ENCODE peak calls at places on chromosomes 5 and 9, in nine cellular contexts. M is LNCaP clone FGC, W is mucosa of descending colon, T is MM.1S, Z is tibial artery, N is GM23338, I is Peyer's patch, V is stomach, J is IMR-90. O is an unnamed sample.
A peak's percentile ranks its signal among the peaks of the same experiment; 100 is the strongest.

GRCh38 chr9:101097210-101097609 is 68.7 kb downstream of the PLPPR1 start:
- DNase-seq in M (no peak), W (no peak), T (no peak), Z (no peak), N (no peak), I (no peak), V (no peak), J (no peak), O (no peak)

GRCh38 chr5:5497132-5497748 is 74.8 kb downstream of the ICE1 start:
- DNase-seq in M (no peak), W (peak; percentile 43), T (peak; percentile 64), Z (peak; percentile 72), N (peak; percentile 78), I (no peak), V (no peak), J (peak; percentile 57), O (peak; percentile 87)

GRCh38 chr5:68479524-68479923 is 264.0 kb downstream of the PIK3R1 start:
- DNase-seq in M (no peak), W (no peak), T (no peak), Z (no peak), N (no peak), I (no peak), V (no peak), J (peak; percentile 6), O (no peak)

GRCh38 chr5:83955916-83956315 is 235.3 kb upstream of the HAPLN1 start:
- DNase-seq in M (no peak), W (no peak), T (no peak), Z (no peak), N (no peak), I (no peak), V (no peak), J (peak; percentile 77), O (peak; percentile 75)

GRCh38 chr9:17635115-17635890 is 56.4 kb downstream of the SH3GL2 start:
- DNase-seq in M (no peak), W (no peak), T (no peak), Z (no peak), N (no peak), I (no peak), V (no peak), J (no peak), O (peak; percentile 18)

GRCh38 chr9:127112683-127113539 is 9.5 kb downstream of the ANGPTL2 start:
- DNase-seq in M (peak; percentile 32), W (no peak), T (no peak), Z (no peak), N (no peak), I (no peak), V (peak; percentile 42), J (no peak), O (no peak)

GRCh38 chr9:70352356-70352755 is 62.1 kb downstream of the KLF9 start:
- DNase-seq in M (no peak), W (no peak), T (no peak), Z (no peak), N (no peak), I (no peak), V (no peak), J (peak; percentile 81), O (peak; percentile 69)

GRCh38 chr9:77514886-77515711 is 133.0 kb downstream of the GNA14 start:
- DNase-seq in M (no peak), W (no peak), T (no peak), Z (no peak), N (no peak), I (no peak), V (no peak), J (no peak), O (peak; percentile 90)

GRCh38 chr9:91117959-91118651 is 243.6 kb downstream of the AUH start:
- DNase-seq in M (no peak), W (peak; percentile 85), T (no peak), Z (peak; percentile 96), N (peak; percentile 84), I (peak; percentile 86), V (peak; percentile 73), J (peak; percentile 82), O (peak; percentile 88)

GRCh38 chr5:113117543-113118110 is 141.0 kb downstream of the DCP2 start:
- DNase-seq in M (no peak), W (no peak), T (peak; percentile 67), Z (no peak), N (no peak), I (no peak), V (no peak), J (peak; percentile 14), O (no peak)

GRCh38 chr5:147485046-147485445 is 24.8 kb downstream of the DPYSL3 start:
- DNase-seq in M (no peak), W (no peak), T (no peak), Z (no peak), N (no peak), I (no peak), V (no peak), J (peak; percentile 56), O (no peak)

GRCh38 chr5:34411470-34412346 is 244.4 kb upstream of the RAI14 start:
- DNase-seq in M (no peak), W (no peak), T (no peak), Z (no peak), N (peak; percentile 87), I (no peak), V (no peak), J (peak; percentile 47), O (peak; percentile 53)

GRCh38 chr9:23483566-23483965 is 342.5 kb downstream of the ELAVL2 start:
- DNase-seq in M (no peak), W (no peak), T (no peak), Z (no peak), N (no peak), I (no peak), V (no peak), J (no peak), O (no peak)

GRCh38 chr5:119795768-119796167 is 166.4 kb downstream of the FAM170A start:
- DNase-seq in M (no peak), W (no peak), T (no peak), Z (no peak), N (no peak), I (no peak), V (no peak), J (no peak), O (no peak)

GRCh38 chr5:127696688-127697087 is 6.5 kb upstream of the CCDC192 start:
- DNase-seq in M (no peak), W (no peak), T (no peak), Z (no peak), N (no peak), I (no peak), V (no peak), J (peak; percentile 71), O (peak; percentile 89)

GRCh38 chr5:58012801-58013315 is 447.0 kb downstream of the PLK2 start:
- DNase-seq in M (no peak), W (no peak), T (no peak), Z (no peak), N (no peak), I (no peak), V (no peak), J (no peak), O (no peak)

GRCh38 chr5:100903036-100903887 is at the start of gene ST8SIA4:
- DNase-seq in M (peak; percentile 6), W (peak; percentile 82), T (peak; percentile 97), Z (peak; percentile 80), N (peak; percentile 91), I (peak; percentile 70), V (peak; percentile 81), J (peak; percentile 33), O (peak; percentile 78)

GRCh38 chr5:179192185-179192890 is 132.2 kb downstream of the ZNF354C start:
- DNase-seq in M (no peak), W (no peak), T (no peak), Z (peak; percentile 54), N (no peak), I (peak; percentile 22), V (no peak), J (no peak), O (no peak)

GRCh38 chr5:103519550-103519949 is 43.0 kb downstream of the NUDT12 start:
- DNase-seq in M (no peak), W (no peak), T (no peak), Z (no peak), N (peak; percentile 77), I (no peak), V (no peak), J (peak; percentile 8), O (peak; percentile 67)
- TF ChIP-seq CTCF in M (peak; percentile 64), W (no peak), T (no peak), Z (no peak), N (peak; percentile 81), I (no peak), V (no peak), J (peak; percentile 25), O (peak; percentile 77)

GRCh38 chr5:178112545-178112944 is 787 bp upstream of the N4BP3 start:
- DNase-seq in M (no peak), W (no peak), T (no peak), Z (no peak), N (no peak), I (no peak), V (no peak), J (no peak), O (no peak)
- H3K4me3 ChIP-seq in M (no peak overlapping the region), W (no peak overlapping the region), T (no peak overlapping the region), Z (no peak overlapping the region), N (peak overlapping the region; percentile 92), I (no peak overlapping the region), V (peak overlapping the region; percentile 79), J (no peak overlapping the region), O (no peak overlapping the region)

GRCh38 chr9:117414220-117414905 is 494 bp downstream of the ASTN2 start:
- DNase-seq in M (no peak), W (no peak), T (peak; percentile 20), Z (peak; percentile 63), N (peak; percentile 66), I (no peak), V (peak; percentile 37), J (no peak), O (peak; percentile 5)

GRCh38 chr9:117416856-117417255 is 2.0 kb upstream of the ASTN2 start:
- DNase-seq in M (no peak), W (no peak), T (no peak), Z (no peak), N (no peak), I (no peak), V (no peak), J (no peak), O (no peak)

GRCh38 chr9:117413346-117414219 is 1.3 kb downstream of the ASTN2 start:
- DNase-seq in M (no peak), W (no peak), T (no peak), Z (peak; percentile 60), N (peak; percentile 82), I (no peak), V (no peak), J (no peak), O (no peak)

GRCh38 chr9:117414906-117415583 is at the start of gene ASTN2:
- DNase-seq in M (no peak), W (no peak), T (peak; percentile 12), Z (peak; percentile 62), N (peak; percentile 67), I (no peak), V (no peak), J (no peak), O (no peak)

GRCh38 chr9:117415584-117415937 is 704 bp upstream of the ASTN2 start:
- DNase-seq in M (no peak), W (no peak), T (no peak), Z (no peak), N (peak; percentile 60), I (no peak), V (no peak), J (no peak), O (no peak)
- TF ChIP-seq CTCF in M (no peak), W (no peak), T (no peak), Z (no peak), N (peak; percentile 17), I (no peak), V (no peak), J (no peak), O (no peak)

DNA sequence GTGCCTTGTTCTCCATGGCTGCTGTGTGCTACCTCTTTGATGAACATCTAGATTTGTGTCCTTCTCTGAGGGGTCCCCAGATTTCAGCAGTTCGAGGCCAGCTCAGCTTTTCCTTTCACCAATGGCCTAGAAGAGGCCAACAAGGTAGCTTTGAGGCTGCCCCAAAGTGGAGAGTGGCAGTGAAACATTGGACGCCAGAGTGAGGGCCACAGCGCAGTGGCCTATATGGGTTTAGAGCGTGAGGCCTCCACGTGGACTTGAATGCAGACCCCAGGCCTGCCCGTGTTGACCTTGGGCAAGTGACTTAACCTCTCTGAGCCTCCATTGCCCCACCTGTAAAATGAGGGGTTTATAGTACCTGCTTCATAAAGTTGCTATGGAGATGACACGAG is 11.8 kb downstream of the MYOZ3 start:
- DNase-seq in M (no peak), W (no peak), T (no peak), Z (no peak), N (no peak), I (no peak), V (no peak), J (no peak), O (no peak)
- H3K4me3 ChIP-seq in M (no peak overlapping the region), W (no peak overlapping the region), T (no peak overlapping the region), Z (peak overlapping the region; percentile 57), N (peak overlapping the region; percentile 77), I (no peak overlapping the region), V (peak overlapping the region; percentile 58), J (no peak overlapping the region), O (peak overlapping the region; percentile 56)